ENCODE peak calls at places on chromosomes 4 and X, in five cellular contexts. C, N, X, S and K are unnamed samples.

GRCh38 chr4:185902654-185903053 is 90.7 kb upstream of the SORBS2 start:
- DNase-seq in C (no peak), N (no peak), X (no peak), S (no peak), K (no peak)

GRCh38 chr4:97016186-97016945 is 1126.9 kb downstream of the STPG2 start:
- DNase-seq in C (no peak), N (no peak), X (no peak), S (no peak), K (no peak)

GRCh38 chr4:181832305-181832704 is 410.9 kb upstream of the TENM3 start:
- DNase-seq in C (no peak), N (no peak), X (no peak), S (no peak), K (no peak)

GRCh38 chrX:65596270-65596669 is 61.7 kb upstream of the LAS1L start:
- DNase-seq in C (no peak), N (no peak), X (no peak), S (no peak), K (no peak)

GRCh38 chrX:48278958-48279357 is 23.8 kb downstream of the SSX1 start:
- DNase-seq in C (no peak), N (no peak), X (no peak), S (peak; percentile 73), K (no peak)

GRCh38 chr4:71296945-71297344 is 41.9 kb upstream of the SLC4A4 start:
- DNase-seq in C (no peak), N (peak; percentile 21), X (peak; percentile 43), S (no peak), K (no peak)

GRCh38 chr4:65502151-65502691 is 168.1 kb downstream of the EPHA5 start:
- DNase-seq in C (no peak), N (no peak), X (no peak), S (no peak), K (no peak)

GRCh38 chr4:80492761-80493160 is 157.2 kb downstream of the CFAP299 start:
- DNase-seq in C (no peak), N (no peak), X (peak; percentile 25), S (no peak), K (no peak)

GRCh38 chr4:83392562-83392961 is 57.9 kb upstream of the HPSE start:
- DNase-seq in C (no peak), N (no peak), X (no peak), S (no peak), K (no peak)

GRCh38 chr4:6416518-6417286 is 55.7 kb downstream of the PPP2R2C start:
- DNase-seq in C (no peak), N (no peak), X (no peak), S (no peak), K (no peak)

GRCh38 chrX:71996826-71997225 is 86.2 kb downstream of the NHSL2 start:
- DNase-seq in C (no peak), N (no peak), X (no peak), S (no peak), K (no peak)

GRCh38 chrX:14899607-14900006 is 26.4 kb downstream of the MOSPD2 start:
- DNase-seq in C (peak; percentile 26), N (no peak), X (no peak), S (no peak), K (no peak)

GRCh38 chrX:155893513-155893912 is 12.4 kb downstream of the VAMP7 start:
- DNase-seq in C (no peak), N (no peak), X (no peak), S (no peak), K (no peak)

GRCh38 chr4:107619065-107619464 is 101.0 kb downstream of the PAPSS1 start:
- DNase-seq in C (peak; percentile 74), N (no peak), X (no peak), S (no peak), K (no peak)

GRCh38 chrX:27381419-27381818 is 81.7 kb downstream of the PPP4R3C start:
- DNase-seq in C (no peak), N (no peak), X (no peak), S (no peak), K (peak; percentile 90)

DNA sequence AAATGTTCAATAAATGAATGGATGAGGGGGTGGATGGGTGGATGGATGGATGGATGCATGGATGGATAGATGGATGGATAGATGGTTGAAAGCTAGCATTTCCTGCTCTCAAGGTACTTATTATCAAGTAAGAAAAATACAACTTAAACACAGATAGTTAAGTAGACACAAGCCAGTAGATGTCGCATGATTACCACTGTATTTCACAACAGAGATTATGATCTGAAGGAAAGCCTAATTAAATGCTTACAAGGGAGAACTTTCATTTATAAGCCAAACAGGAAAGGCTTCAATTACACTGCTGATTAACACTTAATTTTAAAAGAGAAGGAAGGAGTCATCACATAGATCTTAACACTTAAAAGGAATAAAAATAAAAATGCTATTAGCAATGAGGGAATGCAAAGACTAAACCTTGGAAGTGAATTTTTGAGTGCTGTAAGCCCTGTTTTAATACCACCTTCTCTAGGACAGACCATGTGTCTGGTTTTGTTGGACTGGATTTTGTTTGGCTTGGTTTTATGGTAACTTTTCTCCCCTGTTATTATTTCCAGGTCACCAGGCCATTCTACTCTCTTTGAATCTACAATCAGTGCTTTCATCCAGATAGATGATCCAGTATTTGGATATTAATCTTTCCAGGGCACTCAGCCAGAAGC is 75.4 kb upstream of the SLC39A8 start:
- DNase-seq in C (peak; percentile 5), N (no peak), X (no peak), S (no peak), K (no peak)
- TF ChIP-seq CTCF in C (no peak), N (no peak), X (no peak), S (no peak), K (no peak)

GRCh38 chrX:23436875-23437274 is 102.2 kb downstream of the PTCHD1 start:
- DNase-seq in C (no peak), N (no peak), X (no peak), S (no peak), K (no peak)

GRCh38 chrX:23435108-23435507 is 100.5 kb downstream of the PTCHD1 start:
- DNase-seq in C (no peak), N (no peak), X (no peak), S (no peak), K (no peak)

GRCh38 chrX:23434356-23434884 is 99.8 kb downstream of the PTCHD1 start:
- DNase-seq in C (no peak), N (peak; percentile 61), X (peak; percentile 32), S (peak; percentile 81), K (no peak)

GRCh38 chrX:23435575-23435974 is 100.9 kb downstream of the PTCHD1 start:
- DNase-seq in C (no peak), N (no peak), X (no peak), S (no peak), K (no peak)
- TF ChIP-seq CTCF in C (no peak), N (no peak), X (no peak), S (no peak), K (peak; percentile 35)

DNA sequence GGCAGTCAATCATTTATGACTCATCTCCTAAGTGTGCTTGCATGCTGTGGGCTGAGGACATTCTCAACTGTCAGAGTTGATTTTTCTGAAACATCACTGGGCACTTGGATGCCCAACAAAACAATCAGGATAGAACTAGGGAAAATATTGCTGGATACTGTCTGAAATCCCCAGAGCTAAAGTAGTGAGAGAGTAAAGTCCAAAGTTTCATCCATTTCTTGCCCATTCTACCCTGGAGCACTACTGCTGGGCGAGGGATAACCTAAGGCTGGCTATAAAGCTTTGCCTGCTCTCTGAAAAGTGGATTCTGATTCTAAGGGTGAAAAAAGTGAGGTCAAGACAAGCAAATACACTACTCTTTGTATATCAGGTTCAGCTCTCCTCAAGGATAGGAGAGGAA is 279.6 kb upstream of the EDA2R start:
- DNase-seq in C (no peak), N (no peak), X (no peak), S (no peak), K (no peak)
- TF ChIP-seq CTCF in C (no peak), N (no peak), X (no peak), S (no peak), K (no peak)

GRCh38 chrX:152600853-152601635 is 36.7 kb upstream of the GABRQ start:
- DNase-seq in C (no peak), N (no peak), X (no peak), S (no peak), K (no peak)

GRCh38 chrX:152601848-152602616 is 35.7 kb upstream of the GABRQ start:
- DNase-seq in C (no peak), N (no peak), X (peak; percentile 1), S (no peak), K (no peak)
- TF ChIP-seq CTCF in C (no peak), N (no peak), X (no peak), S (no peak), K (peak; percentile 13)